ENCODE peak calls at places on chromosomes 7 and 10, in four cellular contexts. L, G, R and F are unnamed samples.
A peak's percentile ranks its signal among the peaks of the same experiment; 100 is the strongest.

GRCh38 chr10:106387063-106387462 is 777.4 kb downstream of the SORCS1 start:
- DNase-seq in L (no peak), G (no peak), R (no peak), F (no peak)

GRCh38 chr7:31476073-31476745 is 37.7 kb upstream of the ITPRID1 start:
- DNase-seq in L (no peak), G (no peak), R (no peak), F (no peak)

GRCh38 chr7:30238721-30239441 is 45.5 kb upstream of the ZNRF2 start:
- DNase-seq in L (no peak), G (peak; percentile 91), R (peak; percentile 75), F (no peak)

GRCh38 chr7:134890246-134891240 is 95.8 kb upstream of the AGBL3 start:
- DNase-seq in L (no peak), G (peak; percentile 32), R (no peak), F (no peak)

GRCh38 chr7:155337946-155338631 is 40.4 kb downstream of the INSIG1 start:
- DNase-seq in L (no peak), G (no peak), R (no peak), F (no peak)

GRCh38 chr7:67753891-67754290 is 757.3 kb downstream of the TYW1 start:
- DNase-seq in L (no peak), G (peak; percentile 11), R (no peak), F (no peak)

GRCh38 chr7:30428586-30429530 is 49.7 kb downstream of the NOD1 start:
- DNase-seq in L (no peak), G (no peak), R (no peak), F (no peak)

GRCh38 chr10:79246606-79247275 is 100.5 kb upstream of the PPIF start:
- DNase-seq in L (no peak), G (no peak), R (no peak), F (no peak)

DNA sequence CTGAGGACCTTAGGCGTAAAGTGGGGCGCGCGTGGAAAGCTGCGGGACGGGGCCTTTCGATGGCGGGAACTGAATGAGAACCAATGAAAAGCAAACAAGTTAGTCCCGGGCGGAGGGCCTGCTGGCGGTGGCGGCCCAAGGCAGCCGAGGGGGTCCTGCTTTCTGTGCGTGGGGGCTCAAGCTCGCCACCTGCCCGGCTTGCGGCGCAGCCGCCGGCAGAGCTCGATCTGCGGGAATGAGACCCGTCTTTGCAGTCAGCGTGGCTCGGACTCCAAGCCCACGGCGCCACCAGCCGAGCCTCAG is 477 bp upstream of the CXCL12 start:
- DNase-seq in L (no peak), G (no peak), R (no peak), F (no peak)
- TF ChIP-seq FOXK2 in L (no peak), G (no peak), R (no peak), F (no peak)

GRCh38 chr10:124091646-124092269 is 1.6 kb downstream of the CHST15 start:
- DNase-seq in L (no peak), G (no peak), R (no peak), F (no peak)

GRCh38 chr10:124094419-124094785 is 1.0 kb upstream of the CHST15 start:
- DNase-seq in L (no peak), G (no peak), R (no peak), F (no peak)

GRCh38 chr10:124093076-124093773 is at the start of gene CHST15:
- DNase-seq in L (no peak), G (peak; percentile 86), R (no peak), F (peak; percentile 77)

GRCh38 chr10:124090630-124091209 is 2.7 kb downstream of the CHST15 start:
- DNase-seq in L (no peak), G (peak; percentile 34), R (no peak), F (no peak)

GRCh38 chr10:124092270-124093075 is 925 bp downstream of the CHST15 start:
- DNase-seq in L (no peak), G (no peak), R (no peak), F (peak; percentile 71)
- TF ChIP-seq FOXK2 in L (no peak), G (no peak), R (no peak), F (no peak)

DNA sequence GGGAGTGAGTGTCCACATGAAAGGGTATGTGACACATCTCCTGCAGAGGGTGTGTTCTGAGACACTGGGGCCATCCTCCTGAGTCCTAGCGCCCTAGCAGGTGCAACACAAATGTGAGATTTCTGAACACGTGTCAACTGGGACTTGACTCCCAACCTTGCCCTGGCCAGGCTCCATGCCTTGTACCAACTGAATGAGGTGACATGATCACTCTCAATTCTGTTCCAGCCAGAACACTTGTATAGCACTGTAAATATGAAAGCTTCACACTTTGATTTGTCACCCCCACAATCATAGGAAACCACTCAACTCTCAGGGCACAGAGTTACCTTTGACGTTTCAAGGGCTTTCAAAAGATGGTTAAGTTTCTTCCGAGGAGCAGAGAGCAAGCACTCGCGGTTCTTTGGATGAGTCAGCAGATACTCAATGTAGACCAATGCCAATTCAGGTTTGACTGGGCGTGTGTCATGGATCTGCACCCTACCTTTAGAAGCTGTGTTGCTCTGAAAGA is 48.6 kb downstream of the NCAPG2 start:
- DNase-seq in L (no peak), G (no peak), R (peak; percentile 91), F (no peak)
- TF ChIP-seq FOXK2 in L (no peak), G (no peak), R (no peak), F (no peak)

GRCh38 chr7:115478426-115478825 is 552.1 kb downstream of the TFEC start:
- DNase-seq in L (no peak), G (no peak), R (no peak), F (no peak)

GRCh38 chr7:115475206-115475605 is 553.3 kb downstream of the MDFIC start:
- DNase-seq in L (no peak), G (no peak), R (no peak), F (no peak)

GRCh38 chr7:115476666-115477065 is 553.9 kb downstream of the TFEC start:
- DNase-seq in L (no peak), G (no peak), R (no peak), F (no peak)

GRCh38 chr7:115475774-115476407 is 554.0 kb downstream of the MDFIC start:
- DNase-seq in L (no peak), G (no peak), R (no peak), F (peak; percentile 10)

GRCh38 chr7:115477193-115477651 is 553.3 kb downstream of the TFEC start:
- DNase-seq in L (no peak), G (no peak), R (no peak), F (peak; percentile 55)
- TF ChIP-seq FOXK2 in L (no peak), G (no peak), R (no peak), F (no peak)

GRCh38 chr7:141712603-141713262 is 4.6 kb downstream of the WEE2 start:
- DNase-seq in L (no peak), G (no peak), R (no peak), F (no peak)

GRCh38 chr7:141708053-141708452 is at the start of gene WEE2:
- DNase-seq in L (no peak), G (no peak), R (no peak), F (no peak)

GRCh38 chr7:141709318-141709717 is 1.2 kb downstream of the WEE2 start:
- DNase-seq in L (no peak), G (no peak), R (no peak), F (no peak)

GRCh38 chr7:141709749-141710148 is 1.6 kb downstream of the WEE2 start:
- DNase-seq in L (no peak), G (no peak), R (no peak), F (no peak)

DNA sequence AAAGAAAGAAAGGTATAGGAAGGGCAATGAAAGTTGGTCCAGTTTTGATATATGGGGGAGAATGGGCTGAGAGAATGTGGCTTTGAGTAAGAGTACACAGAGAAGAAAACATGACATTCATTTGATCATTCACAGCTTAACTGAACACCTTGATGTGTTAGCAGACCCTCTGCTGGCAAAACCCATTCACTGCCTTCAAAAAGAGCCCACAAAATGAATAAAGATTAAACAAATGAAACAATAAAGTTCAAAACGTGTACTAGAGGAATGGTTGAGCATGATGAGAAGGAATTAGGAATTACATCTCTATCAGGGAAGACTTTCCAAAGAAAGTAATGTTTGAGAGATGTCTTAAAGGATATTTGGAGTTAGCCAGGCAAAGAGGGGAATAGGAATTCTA is 2.1 kb downstream of the WEE2 start:
- DNase-seq in L (no peak), G (no peak), R (no peak), F (no peak)
- TF ChIP-seq FOXK2 in L (no peak), G (no peak), R (no peak), F (no peak)

GRCh38 chr7:2760098-2760889 is 72.3 kb downstream of the AMZ1 start:
- DNase-seq in L (peak; percentile 69), G (peak; percentile 46), R (no peak), F (peak; percentile 60)

GRCh38 chr7:2759736-2760097 is 71.7 kb downstream of the AMZ1 start:
- DNase-seq in L (no peak), G (no peak), R (no peak), F (no peak)

GRCh38 chr7:2761131-2761624 is 73.2 kb downstream of the AMZ1 start:
- DNase-seq in L (no peak), G (no peak), R (no peak), F (no peak)

GRCh38 chr7:2763607-2764006 is 75.6 kb downstream of the AMZ1 start:
- DNase-seq in L (no peak), G (no peak), R (no peak), F (no peak)

GRCh38 chr7:2761801-2762497 is 73.9 kb downstream of the AMZ1 start:
- DNase-seq in L (no peak), G (no peak), R (no peak), F (no peak)
- TF ChIP-seq FOXK2 in L (no peak), G (no peak), R (no peak), F (no peak)

GRCh38 chr10:29370612-29371092 is 81.8 kb downstream of the LYZL1 start:
- DNase-seq in L (no peak), G (no peak), R (no peak), F (peak; percentile 7)
- TF ChIP-seq FOXK2 in L (no peak), G (no peak), R (no peak), F (no peak)

GRCh38 chr10:98340261-98340675 is 72.3 kb upstream of the LOXL4 start:
- DNase-seq in L (no peak), G (no peak), R (peak; percentile 46), F (no peak)
- TF ChIP-seq FOXK2 in L (no peak), G (no peak), R (no peak), F (no peak)

GRCh38 chr7:81691199-81691821 is 78.5 kb downstream of the HGF start:
- DNase-seq in L (no peak), G (no peak), R (no peak), F (no peak)
- TF ChIP-seq FOXK2 in L (no peak), G (no peak), R (no peak), F (no peak)

GRCh38 chr7:5627745-5628547 is 153.5 kb downstream of the RNF216 start:
- DNase-seq in L (no peak), G (no peak), R (no peak), F (no peak)

GRCh38 chr7:5626456-5626855 is 155.0 kb downstream of the RNF216 start:
- DNase-seq in L (no peak), G (no peak), R (no peak), F (no peak)

GRCh38 chr7:5622746-5623145 is 158.7 kb downstream of the RNF216 start:
- DNase-seq in L (no peak), G (no peak), R (no peak), F (no peak)

GRCh38 chr7:5624386-5625365 is 156.8 kb downstream of the RNF216 start:
- DNase-seq in L (no peak), G (no peak), R (no peak), F (no peak)

DNA sequence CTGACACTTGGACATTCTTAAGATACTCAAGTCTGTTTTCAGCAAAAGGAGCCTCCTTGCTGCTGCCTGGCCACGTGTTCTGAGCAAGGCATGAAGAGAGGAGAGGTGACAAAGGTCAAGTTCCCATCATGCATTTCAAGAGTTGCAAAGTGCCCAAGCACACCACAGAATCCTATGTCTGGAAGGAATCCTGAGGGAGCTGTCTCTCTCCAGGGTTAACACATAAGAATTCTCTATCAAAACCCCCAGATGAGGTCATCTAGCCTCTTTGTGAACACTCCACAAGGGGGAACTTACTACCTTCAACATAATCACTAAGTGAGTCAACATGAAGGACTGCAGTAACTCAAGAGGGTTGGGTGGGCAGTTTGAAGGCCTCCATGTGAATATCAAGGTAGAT is 155.5 kb downstream of the RNF216 start:
- DNase-seq in L (peak; percentile 61), G (no peak), R (no peak), F (no peak)
- TF ChIP-seq FOXK2 in L (no peak), G (no peak), R (no peak), F (no peak)